ENCODE peak calls at places on chromosomes 16 and 17, in eight cellular contexts. E is Peyer's patch, I is breast epithelium, Z is ascending aorta, J is AG04450, F is heart left ventricle, P is psoas muscle, Q is mucosa of descending colon. O is an unnamed sample. For H3K9me3, the result is how much of the 10 kb centered on the place peaks cover.

GRCh38 chr16:63938661-63939060 is 1183.2 kb downstream of the CDH11 start:
- DNase-seq in E (no peak), I (no peak), Z (no peak), J (no peak), F (no peak), P (no peak), Q (no peak), O (no peak)

GRCh38 chr16:25035494-25036405 is 20.6 kb upstream of the ARHGAP17 start:
- DNase-seq in E (no peak), I (no peak), Z (no peak), J (no peak), F (no peak), P (no peak), Q (no peak), O (no peak)

GRCh38 chr16:31528726-31529397 is 1.2 kb downstream of the AHSP start:
- DNase-seq in E (no peak), I (no peak), Z (no peak), J (no peak), F (no peak), P (no peak), Q (no peak), O (no peak)

GRCh38 chr17:50719924-50720805 is 762 bp downstream of the LUC7L3 start:
- DNase-seq in E (no peak), I (no peak), Z (no peak), J (no peak), F (no peak), P (no peak), Q (no peak), O (no peak)

GRCh38 chr16:9159839-9160550 is 68.6 kb downstream of the HAPSTR1 start:
- DNase-seq in E (peak), I (peak), Z (no peak), J (peak), F (no peak), P (no peak), Q (no peak), O (peak)

GRCh38 chr16:14523632-14524031 is 106.4 kb downstream of the PARN start:
- DNase-seq in E (no peak), I (no peak), Z (no peak), J (no peak), F (no peak), P (no peak), Q (no peak), O (no peak)

GRCh38 chr17:82679586-82680465 is 18.7 kb downstream of the RAB40B start:
- DNase-seq in E (no peak), I (no peak), Z (no peak), J (no peak), F (no peak), P (no peak), Q (peak), O (peak)

GRCh38 chr16:11562411-11562810 is 24.3 kb downstream of the LITAF start:
- DNase-seq in E (no peak), I (peak), Z (no peak), J (no peak), F (no peak), P (no peak), Q (no peak), O (no peak)

GRCh38 chr16:22782299-22782698 is 31.7 kb upstream of the HS3ST2 start:
- DNase-seq in E (no peak), I (no peak), Z (no peak), J (no peak), F (no peak), P (no peak), Q (no peak), O (no peak)

GRCh38 chr17:82802141-82802540 is 37.7 kb downstream of the ZNF750 start:
- DNase-seq in E (no peak), I (no peak), Z (no peak), J (no peak), F (no peak), P (no peak), Q (no peak), O (no peak)

GRCh38 chr16:77469639-77470038 is 34.8 kb upstream of the ADAMTS18 start:
- DNase-seq in E (no peak), I (no peak), Z (no peak), J (no peak), F (no peak), P (peak), Q (peak), O (no peak)

GRCh38 chr16:77470851-77471250 is 36.0 kb upstream of the ADAMTS18 start:
- DNase-seq in E (no peak), I (no peak), Z (no peak), J (no peak), F (no peak), P (no peak), Q (no peak), O (no peak)

GRCh38 chr16:77472262-77472661 is 37.4 kb upstream of the ADAMTS18 start:
- DNase-seq in E (no peak), I (no peak), Z (no peak), J (no peak), F (no peak), P (no peak), Q (no peak), O (no peak)

GRCh38 chr16:77467929-77468328 is 33.1 kb upstream of the ADAMTS18 start:
- DNase-seq in E (no peak), I (no peak), Z (no peak), J (no peak), F (no peak), P (no peak), Q (no peak), O (no peak)

GRCh38 chr16:77468831-77469230 is 34.0 kb upstream of the ADAMTS18 start:
- DNase-seq in E (no peak), I (no peak), Z (no peak), J (no peak), F (no peak), P (no peak), Q (no peak), O (no peak)
- H3K4me3 ChIP-seq in E (no peak), I (no peak), Z (no peak), J (no peak), F (no peak), P (no peak), Q (no peak), O (no peak)

GRCh38 chr17:73211745-73212144 is 18.9 kb downstream of the COG1 start:
- DNase-seq in E (no peak), I (peak), Z (peak), J (no peak), F (no peak), P (no peak), Q (no peak), O (no peak)

GRCh38 chr17:73214008-73214407 is 21.2 kb downstream of the COG1 start:
- DNase-seq in E (no peak), I (no peak), Z (no peak), J (no peak), F (no peak), P (no peak), Q (no peak), O (no peak)

GRCh38 chr17:73210002-73210678 is 17.3 kb downstream of the COG1 start:
- DNase-seq in E (no peak), I (no peak), Z (no peak), J (no peak), F (no peak), P (no peak), Q (no peak), O (no peak)

GRCh38 chr17:73214851-73215250 is 22.0 kb downstream of the COG1 start:
- DNase-seq in E (no peak), I (no peak), Z (no peak), J (no peak), F (no peak), P (no peak), Q (no peak), O (no peak)

DNA sequence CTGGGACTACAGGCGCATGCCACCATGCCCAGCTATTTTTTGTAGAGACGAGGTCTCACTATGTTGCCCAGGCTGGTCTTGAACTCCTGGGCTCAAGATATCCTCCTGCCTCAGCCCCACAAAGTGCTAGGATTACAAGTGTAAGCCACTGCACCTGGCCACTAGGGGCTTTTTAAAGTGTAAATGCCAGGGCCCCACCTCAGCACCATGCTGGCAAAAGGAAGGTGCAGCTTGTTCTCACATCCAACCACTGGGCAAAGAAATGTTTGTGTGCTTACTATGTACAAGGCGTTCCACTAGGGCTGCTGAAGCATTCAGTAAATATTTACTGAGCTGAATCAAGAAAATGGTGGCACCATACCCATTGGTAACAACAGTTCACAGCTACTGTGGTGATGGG is 22.6 kb downstream of the COG1 start:
- DNase-seq in E (no peak), I (no peak), Z (no peak), J (no peak), F (no peak), P (no peak), Q (no peak), O (no peak)
- TF ChIP-seq CTCF in E (no peak), I (no peak), Z (no peak), J (peak), F (no peak), P (no peak), Q (no peak), O (no peak)

DNA sequence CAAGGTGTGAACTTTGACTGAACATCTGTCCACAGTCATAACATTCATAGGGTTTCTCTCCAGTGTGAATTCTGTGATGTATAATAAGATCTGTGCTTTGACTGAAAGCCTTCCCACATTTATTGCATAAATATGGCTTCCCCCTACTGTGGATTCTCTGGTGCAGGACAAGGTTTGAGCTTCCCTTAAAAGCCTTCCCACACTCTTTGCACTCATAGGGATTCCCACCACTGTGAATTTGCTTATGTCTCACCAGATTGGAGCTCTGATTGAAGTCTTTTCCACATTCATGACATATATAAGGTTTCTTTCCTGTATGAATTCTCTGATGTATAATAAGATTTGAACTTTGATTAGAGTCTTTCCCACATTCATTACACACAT is 8.3 kb downstream of the ZNF594 start:
- DNase-seq in E (no peak), I (no peak), Z (no peak), J (no peak), F (no peak), P (no peak), Q (no peak), O (no peak)
- H3K9me3 ChIP-seq in E (half or more), I (half or more), Z (half or more), J (half or more), F (half or more), P (half or more), Q (half or more), O (under half)

DNA sequence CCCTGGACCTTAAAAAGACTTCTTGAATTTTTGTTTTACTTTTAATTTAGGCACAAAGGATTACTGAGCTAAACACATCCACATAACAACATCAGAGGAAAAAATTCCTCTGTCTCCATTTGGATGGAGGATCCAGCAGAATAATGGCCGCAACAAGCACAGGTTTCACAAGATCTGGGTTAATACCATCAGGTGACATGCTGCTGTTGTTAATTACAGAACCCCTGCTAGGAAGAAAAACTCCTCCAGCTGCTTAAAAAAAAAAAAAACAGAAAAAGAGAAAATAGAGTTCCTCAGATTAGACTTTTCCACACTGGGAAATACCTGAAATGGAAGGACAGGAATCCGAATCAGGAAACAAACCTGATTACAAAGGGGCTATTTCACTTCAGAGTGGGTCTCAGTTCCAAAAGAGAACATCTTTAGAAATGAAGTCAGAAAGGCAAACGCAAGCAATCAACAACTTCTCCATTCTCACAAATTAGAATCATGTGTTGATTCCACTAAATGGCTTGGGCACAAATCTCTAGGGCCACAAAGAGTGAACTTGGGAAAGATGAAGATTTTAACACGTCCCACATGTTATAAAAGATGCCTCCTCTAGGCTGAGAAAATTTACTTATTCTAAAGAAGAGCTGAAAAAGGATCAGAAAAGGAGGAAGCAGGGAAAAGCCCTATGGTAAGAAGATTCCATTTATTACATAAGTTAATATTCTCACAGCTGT is 44.0 kb downstream of the SPOP start:
- DNase-seq in E (no peak), I (no peak), Z (no peak), J (no peak), F (no peak), P (no peak), Q (no peak), O (no peak)
- H3K4me3 ChIP-seq in E (no peak), I (no peak), Z (peak), J (no peak), F (peak), P (peak), Q (no peak), O (no peak)

DNA sequence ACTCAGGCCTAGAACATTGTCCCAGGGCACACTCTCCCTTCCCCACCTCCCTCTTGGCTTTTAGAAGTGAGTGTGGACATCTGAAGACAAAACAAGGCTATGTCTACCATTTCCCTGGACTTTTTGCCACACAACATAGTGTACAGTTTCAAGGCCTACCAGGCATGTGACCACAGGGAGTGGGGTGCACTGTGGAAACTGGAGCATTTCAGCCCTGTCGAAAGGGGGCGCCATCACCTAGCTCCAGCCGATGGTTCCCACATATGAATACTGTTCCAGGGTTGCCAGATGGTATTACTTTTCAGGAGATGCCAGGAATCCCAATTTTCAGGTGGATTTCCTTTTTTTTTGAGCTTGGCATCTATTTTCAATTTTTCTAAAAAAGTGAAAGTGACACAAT is 140.7 kb downstream of the KATNIP start:
- DNase-seq in E (peak), I (no peak), Z (peak), J (no peak), F (no peak), P (no peak), Q (no peak), O (no peak)
- TF ChIP-seq CTCF in E (peak), I (no peak), Z (no peak), J (peak), F (peak), P (peak), Q (peak), O (peak)

DNA sequence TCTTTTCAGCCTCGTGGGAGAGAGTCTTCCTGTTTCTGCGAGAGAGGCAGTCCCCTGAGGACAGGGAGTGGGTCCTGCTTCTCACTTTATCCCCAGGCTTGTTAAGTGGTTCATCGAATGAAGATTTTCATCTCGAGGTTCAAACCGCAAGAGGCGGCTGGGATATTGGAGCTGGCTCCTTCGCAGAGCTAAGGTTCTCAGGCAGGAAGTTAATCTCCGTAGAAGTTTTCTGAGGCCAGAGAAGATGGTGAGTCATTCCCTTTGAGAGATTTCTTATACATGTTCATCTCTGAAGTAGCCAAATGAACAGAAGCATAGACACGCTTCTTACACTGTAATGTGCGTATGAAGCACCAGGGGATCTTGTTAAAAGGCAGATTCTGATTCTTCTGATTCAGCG is 211.7 kb upstream of the SDK2 start:
- DNase-seq in E (no peak), I (no peak), Z (no peak), J (no peak), F (no peak), P (no peak), Q (no peak), O (no peak)
- H3K9me3 ChIP-seq in E (under half), I (under half), Z (under half), J (half or more), F (under half), P (under half), Q (under half), O (under half)

DNA sequence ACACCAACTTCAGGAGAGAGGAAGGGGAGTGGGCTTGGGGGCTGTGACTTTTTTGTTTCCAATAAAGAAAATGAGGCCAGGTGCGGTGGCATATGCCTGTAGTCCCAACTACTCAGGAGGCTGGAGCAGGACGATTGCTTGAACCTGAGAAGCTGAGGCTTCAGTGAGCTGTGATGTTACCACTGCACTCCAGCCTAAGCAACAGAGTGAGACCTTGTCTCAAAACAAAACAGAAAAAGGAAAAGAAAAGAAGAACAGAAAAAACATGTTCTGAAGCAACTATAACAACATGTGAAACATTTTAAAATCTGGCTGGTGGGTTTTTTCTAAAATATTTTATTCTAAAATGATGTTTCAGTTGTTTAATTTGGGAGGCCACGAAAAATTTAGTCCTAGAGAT is 554.0 kb upstream of the ZFHX3 start:
- DNase-seq in E (no peak), I (no peak), Z (no peak), J (no peak), F (no peak), P (no peak), Q (no peak), O (no peak)
- H3K4me3 ChIP-seq in E (no peak), I (no peak), Z (no peak), J (no peak), F (no peak), P (no peak), Q (no peak), O (no peak)

GRCh38 chr17:44354582-44355309 is 8.9 kb downstream of the FAM171A2 start:
- DNase-seq in E (peak), I (no peak), Z (no peak), J (no peak), F (peak), P (no peak), Q (peak), O (no peak)
- TF ChIP-seq CTCF in E (peak), I (peak), Z (no peak), J (no peak), F (peak), P (peak), Q (peak), O (no peak)

GRCh38 chr16:48596326-48596725 is 13.7 kb downstream of the N4BP1 start:
- DNase-seq in E (no peak), I (no peak), Z (no peak), J (no peak), F (no peak), P (no peak), Q (no peak), O (no peak)

GRCh38 chr16:48592839-48593429 is 17.0 kb downstream of the N4BP1 start:
- DNase-seq in E (no peak), I (no peak), Z (no peak), J (no peak), F (no peak), P (no peak), Q (no peak), O (no peak)

GRCh38 chr16:48586083-48586482 is 23.9 kb downstream of the N4BP1 start:
- DNase-seq in E (no peak), I (no peak), Z (no peak), J (no peak), F (no peak), P (no peak), Q (no peak), O (no peak)

GRCh38 chr16:48591976-48592375 is 18.0 kb downstream of the N4BP1 start:
- DNase-seq in E (no peak), I (no peak), Z (no peak), J (no peak), F (no peak), P (no peak), Q (no peak), O (no peak)

DNA sequence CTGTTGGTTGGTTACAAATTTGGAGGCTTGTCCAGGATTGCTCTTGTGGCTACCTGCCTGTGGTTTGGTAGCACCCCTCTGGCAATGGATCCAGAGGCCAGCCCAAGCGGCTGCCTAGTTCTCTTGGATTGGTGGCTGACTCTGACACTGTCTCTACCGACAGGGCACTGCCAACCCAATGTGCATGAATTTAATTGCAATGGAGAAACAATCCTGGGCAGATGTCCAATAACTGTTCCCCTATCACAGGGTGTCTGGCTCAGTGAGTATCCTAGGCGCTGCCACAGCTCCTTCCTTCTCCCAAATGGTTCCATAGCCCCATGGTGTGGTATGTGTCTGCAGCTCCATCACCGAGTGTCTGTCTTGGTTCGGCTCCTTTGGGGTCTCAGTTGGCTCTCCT is 19.5 kb downstream of the N4BP1 start:
- DNase-seq in E (no peak), I (no peak), Z (no peak), J (no peak), F (no peak), P (no peak), Q (no peak), O (no peak)
- H3K9me3 ChIP-seq in E (under half), I (under half), Z (under half), J (under half), F (under half), P (under half), Q (under half), O (under half)